ENCODE peak calls at places on chromosomes 2 and 18, in four cellular contexts. One of them, this sample, is unnamed. For H3K4me1, the result is how much of the 10 kb centered on the place peaks cover.

GRCh38 chr2:214593723-214594122 is 182.9 kb downstream of the VWC2L start:
- DNase-seq in heart right ventricle: no peak
- DNase-seq in H9: peak
- DNase-seq in foreskin keratinocyte: peak
- DNase-seq in this sample: no peak

GRCh38 chr2:8138525-8138922 is 543.3 kb upstream of the ID2 start:
- DNase-seq in heart right ventricle: no peak
- DNase-seq in H9: no peak
- DNase-seq in foreskin keratinocyte: no peak
- DNase-seq in this sample: no peak

GRCh38 chr18:32373995-32374394 is 96.7 kb downstream of the GAREM1 start:
- DNase-seq in H9: no peak
- DNase-seq in foreskin keratinocyte: peak
- DNase-seq in heart right ventricle: peak
- DNase-seq in this sample: peak

GRCh38 chr2:65121-65520 is 18.8 kb upstream of the FAM110C start:
- DNase-seq in foreskin keratinocyte: no peak
- DNase-seq in H9: peak
- DNase-seq in heart right ventricle: no peak
- DNase-seq in this sample: no peak

GRCh38 chr2:164388511-164388910 is 232.8 kb downstream of the GRB14 start:
- DNase-seq in heart right ventricle: no peak
- DNase-seq in H9: peak
- DNase-seq in foreskin keratinocyte: peak
- DNase-seq in this sample: peak

GRCh38 chr18:30991397-30991796 is 51.1 kb downstream of the DSC3 start:
- DNase-seq in foreskin keratinocyte: no peak
- DNase-seq in heart right ventricle: no peak
- DNase-seq in H9: no peak
- DNase-seq in this sample: no peak

GRCh38 chr2:200742426-200742825 is 69.3 kb upstream of the BZW1 start:
- DNase-seq in foreskin keratinocyte: no peak
- DNase-seq in heart right ventricle: peak
- DNase-seq in H9: no peak
- DNase-seq in this sample: no peak

GRCh38 chr2:86274265-86274917 is 63.0 kb downstream of the REEP1 start:
- DNase-seq in H9: no peak
- DNase-seq in foreskin keratinocyte: peak
- DNase-seq in heart right ventricle: no peak
- DNase-seq in this sample: peak

GRCh38 chr18:8657873-8658521 is 47.4 kb upstream of the MTCL1 start:
- DNase-seq in heart right ventricle: no peak
- DNase-seq in H9: peak
- DNase-seq in foreskin keratinocyte: peak
- DNase-seq in this sample: no peak

GRCh38 chr2:58973831-58974281 is 732.7 kb upstream of the FANCL start:
- DNase-seq in H9: peak
- DNase-seq in foreskin keratinocyte: peak
- DNase-seq in heart right ventricle: no peak
- DNase-seq in this sample: no peak

GRCh38 chr2:204795156-204795555 is 249.9 kb downstream of the PARD3B start:
- DNase-seq in foreskin keratinocyte: peak
- DNase-seq in H9: no peak
- DNase-seq in heart right ventricle: no peak
- DNase-seq in this sample: no peak

GRCh38 chr2:127090281-127091128 is 16.4 kb downstream of the BIN1 start:
- DNase-seq in heart right ventricle: no peak
- DNase-seq in H9: no peak
- DNase-seq in foreskin keratinocyte: peak
- DNase-seq in this sample: no peak

GRCh38 chr2:177929662-177930522 is 142.7 kb downstream of the PDE11A start:
- DNase-seq in heart right ventricle: no peak
- DNase-seq in foreskin keratinocyte: no peak
- DNase-seq in H9: no peak
- DNase-seq in this sample: no peak

GRCh38 chr2:120226296-120226695 is 3.1 kb upstream of the TMEM185B start:
- DNase-seq in H9: no peak
- DNase-seq in heart right ventricle: no peak
- DNase-seq in foreskin keratinocyte: no peak
- DNase-seq in this sample: no peak
- H3K4me1 ChIP-seq in H9: under half
- H3K4me1 ChIP-seq in heart right ventricle: under half
- H3K4me1 ChIP-seq in foreskin keratinocyte: under half
- H3K4me1 ChIP-seq in this sample: under half

GRCh38 chr2:234191819-234192407 is 141.4 kb downstream of the SPP2 start:
- DNase-seq in foreskin keratinocyte: peak
- DNase-seq in H9: no peak
- DNase-seq in heart right ventricle: no peak
- DNase-seq in this sample: peak

GRCh38 chr2:234189230-234189629 is 138.7 kb downstream of the SPP2 start:
- DNase-seq in heart right ventricle: no peak
- DNase-seq in foreskin keratinocyte: no peak
- DNase-seq in H9: no peak
- DNase-seq in this sample: no peak

GRCh38 chr2:234189786-234190185 is 139.3 kb downstream of the SPP2 start:
- DNase-seq in foreskin keratinocyte: no peak
- DNase-seq in heart right ventricle: no peak
- DNase-seq in H9: no peak
- DNase-seq in this sample: no peak

DNA sequence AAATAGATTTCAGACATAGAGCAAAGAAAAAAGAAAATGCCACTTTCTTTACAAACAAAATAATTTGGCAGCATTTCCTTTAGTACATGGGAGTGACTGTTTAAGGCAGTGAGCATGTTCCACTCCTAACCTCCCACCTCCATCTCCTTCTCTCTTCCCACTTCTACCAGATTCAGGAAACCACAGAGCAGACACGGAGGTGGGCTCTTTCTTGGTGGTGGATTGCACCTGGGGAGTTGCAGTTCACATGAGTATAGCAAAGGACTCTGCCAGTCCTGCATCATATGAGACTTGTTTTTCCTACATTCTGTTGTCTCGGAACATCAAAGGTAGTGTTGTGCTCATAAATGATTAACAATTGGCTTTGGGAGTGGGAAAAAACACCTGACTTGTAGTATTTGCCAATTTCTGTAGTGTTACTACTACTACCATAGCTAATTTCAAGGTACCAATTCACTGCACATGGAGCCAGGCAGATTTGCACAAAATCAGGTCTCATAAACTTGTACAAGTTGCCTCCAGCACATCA is 137.2 kb downstream of the SPP2 start:
- DNase-seq in heart right ventricle: no peak
- DNase-seq in H9: no peak
- DNase-seq in foreskin keratinocyte: no peak
- DNase-seq in this sample: no peak
- H3K4me1 ChIP-seq in heart right ventricle: under half
- H3K4me1 ChIP-seq in H9: under half
- H3K4me1 ChIP-seq in foreskin keratinocyte: under half
- H3K4me1 ChIP-seq in this sample: under half

DNA sequence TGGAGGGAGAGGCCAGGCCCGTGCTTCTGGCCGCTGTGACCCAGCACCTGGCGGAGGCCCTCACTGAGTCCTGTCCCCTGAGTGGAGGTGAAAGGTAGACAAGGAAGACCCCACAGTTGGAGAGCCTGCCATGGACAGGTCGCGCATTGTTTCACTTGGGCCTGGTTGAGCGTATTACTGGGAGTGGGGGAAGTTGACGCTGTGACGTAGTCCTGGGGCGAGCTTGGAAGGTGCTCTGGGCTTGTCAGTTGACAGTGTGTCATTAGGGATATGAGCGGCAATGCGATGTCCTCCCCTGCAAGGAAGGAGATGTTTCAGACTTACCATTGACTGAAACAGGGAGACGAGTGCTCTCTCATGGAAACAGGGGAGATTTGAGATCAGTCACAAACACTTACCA is 127.1 kb downstream of the SH3RF3 start:
- DNase-seq in foreskin keratinocyte: no peak
- DNase-seq in heart right ventricle: no peak
- DNase-seq in H9: peak
- DNase-seq in this sample: no peak
- H3K4me1 ChIP-seq in foreskin keratinocyte: under half
- H3K4me1 ChIP-seq in heart right ventricle: under half
- H3K4me1 ChIP-seq in H9: under half
- H3K4me1 ChIP-seq in this sample: under half

GRCh38 chr18:77077836-77078456 is 54.6 kb downstream of the MBP start:
- DNase-seq in H9: no peak
- DNase-seq in heart right ventricle: no peak
- DNase-seq in foreskin keratinocyte: peak
- DNase-seq in this sample: peak
- H3K4me1 ChIP-seq in H9: under half
- H3K4me1 ChIP-seq in heart right ventricle: under half
- H3K4me1 ChIP-seq in foreskin keratinocyte: under half
- H3K4me1 ChIP-seq in this sample: under half

GRCh38 chr2:54540194-54540593 is 84.1 kb downstream of the SPTBN1 start:
- DNase-seq in H9: no peak
- DNase-seq in foreskin keratinocyte: no peak
- DNase-seq in heart right ventricle: no peak
- DNase-seq in this sample: no peak
- H3K4me1 ChIP-seq in H9: under half
- H3K4me1 ChIP-seq in foreskin keratinocyte: under half
- H3K4me1 ChIP-seq in heart right ventricle: half or more
- H3K4me1 ChIP-seq in this sample: under half

GRCh38 chr2:42932271-42933151 is 140.1 kb upstream of the HAAO start:
- DNase-seq in heart right ventricle: no peak
- DNase-seq in H9: no peak
- DNase-seq in foreskin keratinocyte: no peak
- DNase-seq in this sample: no peak
- H3K4me1 ChIP-seq in heart right ventricle: half or more
- H3K4me1 ChIP-seq in H9: under half
- H3K4me1 ChIP-seq in foreskin keratinocyte: under half
- H3K4me1 ChIP-seq in this sample: under half

GRCh38 chr2:60440761-60441160 is 112.7 kb downstream of the BCL11A start:
- DNase-seq in foreskin keratinocyte: peak
- DNase-seq in H9: no peak
- DNase-seq in heart right ventricle: no peak
- DNase-seq in this sample: peak
- H3K4me1 ChIP-seq in foreskin keratinocyte: under half
- H3K4me1 ChIP-seq in H9: under half
- H3K4me1 ChIP-seq in heart right ventricle: under half
- H3K4me1 ChIP-seq in this sample: under half

DNA sequence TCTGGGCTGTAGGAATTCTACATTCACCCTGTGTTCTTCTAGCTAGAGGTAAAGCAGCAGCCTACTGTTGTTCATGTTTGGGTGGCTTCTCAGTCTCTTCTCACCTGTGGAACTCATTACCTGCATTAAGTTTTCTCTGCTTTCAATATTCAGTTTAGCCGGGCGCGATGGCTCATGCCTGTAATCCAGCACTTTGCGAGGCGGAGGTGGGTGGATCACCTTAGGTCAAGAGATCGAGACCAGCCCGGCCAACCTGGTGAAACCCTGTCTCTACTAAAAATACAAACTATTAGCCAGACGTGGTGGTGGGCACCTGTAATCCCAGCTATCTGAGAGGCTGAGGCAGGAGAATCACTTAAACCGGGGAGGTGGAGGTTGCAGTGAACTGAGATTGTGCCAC is 139.8 kb upstream of the UBE2E3 start:
- DNase-seq in heart right ventricle: no peak
- DNase-seq in foreskin keratinocyte: no peak
- DNase-seq in H9: no peak
- DNase-seq in this sample: no peak
- H3K4me1 ChIP-seq in heart right ventricle: under half
- H3K4me1 ChIP-seq in foreskin keratinocyte: under half
- H3K4me1 ChIP-seq in H9: under half
- H3K4me1 ChIP-seq in this sample: under half

GRCh38 chr2:95275151-95275515 is 884 bp downstream of the PROM2 start:
- DNase-seq in heart right ventricle: no peak
- DNase-seq in H9: no peak
- DNase-seq in foreskin keratinocyte: no peak
- DNase-seq in this sample: no peak
- H3K4me1 ChIP-seq in heart right ventricle: under half
- H3K4me1 ChIP-seq in H9: under half
- H3K4me1 ChIP-seq in foreskin keratinocyte: under half
- H3K4me1 ChIP-seq in this sample: half or more